ENCODE peak calls at places on chromosome 1, in seven cellular contexts. N, K, I, O, R, V and X are unnamed samples.

GRCh38 chr1:235485558-235485957 is 18.7 kb downstream of the B3GALNT2 start:
- DNase-seq in N (no peak), K (no peak), I (no peak), O (no peak), R (no peak), V (no peak), X (no peak)

GRCh38 chr1:119410977-119411376 is 4.0 kb upstream of the HSD3B2 start:
- DNase-seq in N (no peak), K (no peak), I (no peak), O (no peak), R (no peak), V (no peak), X (no peak)

GRCh38 chr1:197485790-197486189 is 217.7 kb downstream of the CRB1 start:
- DNase-seq in N (no peak), K (no peak), I (no peak), O (no peak), R (no peak), V (no peak), X (no peak)

GRCh38 chr1:154104433-154105082 is 50.3 kb downstream of the NUP210L start:
- DNase-seq in N (no peak), K (no peak), I (no peak), O (no peak), R (peak; percentile 51), V (no peak), X (no peak)

GRCh38 chr1:113073457-113073950 is 506 bp downstream of the LRIG2 start:
- DNase-seq in N (no peak), K (peak; percentile 51), I (peak; percentile 61), O (no peak), R (peak; percentile 74), V (peak; percentile 64), X (no peak)

GRCh38 chr1:36900128-36900527 is 134.2 kb downstream of the GRIK3 start:
- DNase-seq in N (no peak), K (no peak), I (no peak), O (no peak), R (no peak), V (no peak), X (no peak)

GRCh38 chr1:77036560-77036959 is 169.3 kb downstream of the ST6GALNAC5 start:
- DNase-seq in N (no peak), K (peak; percentile 51), I (peak; percentile 58), O (no peak), R (no peak), V (no peak), X (no peak)

GRCh38 chr1:151510957-151511635 is at the start of gene CGN:
- DNase-seq in N (peak; percentile 80), K (peak; percentile 56), I (peak; percentile 77), O (peak; percentile 95), R (peak; percentile 97), V (peak; percentile 83), X (peak; percentile 91)

GRCh38 chr1:70583522-70583921 is 172.5 kb downstream of the CTH start:
- DNase-seq in N (no peak), K (no peak), I (no peak), O (no peak), R (no peak), V (no peak), X (no peak)

GRCh38 chr1:26164036-26164927 is 4.5 kb downstream of the C1orf232 start:
- DNase-seq in N (peak; percentile 74), K (no peak), I (no peak), O (peak; percentile 83), R (peak; percentile 85), V (peak; percentile 42), X (peak; percentile 90)

GRCh38 chr1:227559499-227559898 is 3.9 kb upstream of the ZNF678 start:
- DNase-seq in N (no peak), K (no peak), I (no peak), O (no peak), R (no peak), V (no peak), X (peak; percentile 79)

GRCh38 chr1:13807213-13807612 is 107.2 kb downstream of the PRDM2 start:
- DNase-seq in N (no peak), K (peak; percentile 18), I (no peak), O (no peak), R (peak; percentile 67), V (no peak), X (no peak)

GRCh38 chr1:13812456-13813397 is 112.7 kb downstream of the PRDM2 start:
- DNase-seq in N (no peak), K (no peak), I (no peak), O (no peak), R (no peak), V (no peak), X (peak; percentile 66)

GRCh38 chr1:13806108-13806507 is 106.1 kb downstream of the PRDM2 start:
- DNase-seq in N (no peak), K (no peak), I (no peak), O (no peak), R (no peak), V (no peak), X (no peak)

GRCh38 chr1:13808729-13809131 is 108.7 kb downstream of the PRDM2 start:
- DNase-seq in N (no peak), K (peak; percentile 45), I (no peak), O (no peak), R (no peak), V (no peak), X (no peak)

GRCh38 chr1:13809461-13810159 is 109.6 kb downstream of the PRDM2 start:
- DNase-seq in N (no peak), K (no peak), I (no peak), O (no peak), R (no peak), V (no peak), X (no peak)
- TF ChIP-seq CTCF in N (no peak), K (no peak), I (no peak), O (no peak), R (peak; percentile 10), V (no peak), X (peak; percentile 32)

DNA sequence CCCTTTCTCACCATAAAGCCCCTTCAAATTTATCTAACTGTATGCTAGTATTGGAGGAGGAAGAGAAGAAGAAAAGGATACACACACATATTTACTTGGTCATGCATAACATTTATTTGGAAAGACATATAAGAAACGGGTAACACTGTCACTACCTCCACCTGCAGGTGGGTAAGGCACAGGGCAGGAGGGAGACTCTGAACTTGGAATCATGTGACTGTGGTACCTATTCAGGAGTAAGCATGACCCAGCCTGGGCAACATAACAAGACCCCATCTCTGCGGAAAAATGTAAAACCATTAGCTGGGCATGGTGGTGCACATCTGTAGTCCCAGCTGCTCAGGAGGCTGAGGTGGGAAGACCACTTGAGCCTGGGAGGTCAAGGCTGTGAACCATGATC is 1.4 kb upstream of the PADI6 start:
- DNase-seq in N (no peak), K (no peak), I (no peak), O (no peak), R (no peak), V (no peak), X (no peak)
- TF ChIP-seq CTCF in N (no peak), K (peak; percentile 40), I (peak; percentile 18), O (no peak), R (peak; percentile 73), V (no peak), X (peak; percentile 55)

GRCh38 chr1:53070621-53071020 is 8.6 kb downstream of the PODN start:
- DNase-seq in N (peak; percentile 12), K (no peak), I (no peak), O (peak; percentile 67), R (peak; percentile 26), V (no peak), X (peak; percentile 76)

GRCh38 chr1:53071167-53071865 is 9.3 kb downstream of the PODN start:
- DNase-seq in N (peak; percentile 7), K (no peak), I (no peak), O (peak; percentile 57), R (no peak), V (peak; percentile 14), X (peak; percentile 61)

GRCh38 chr1:53068314-53069084 is 6.5 kb downstream of the PODN start:
- DNase-seq in N (peak; percentile 9), K (no peak), I (no peak), O (no peak), R (no peak), V (no peak), X (peak; percentile 75)

GRCh38 chr1:53069265-53069662 is 7.3 kb downstream of the PODN start:
- DNase-seq in N (peak; percentile 4), K (no peak), I (no peak), O (no peak), R (no peak), V (no peak), X (peak; percentile 68)

GRCh38 chr1:53069663-53070327 is 7.8 kb downstream of the PODN start:
- DNase-seq in N (peak; percentile 10), K (no peak), I (no peak), O (no peak), R (peak; percentile 33), V (peak; percentile 14), X (peak; percentile 82)
- TF ChIP-seq CTCF in N (no peak), K (no peak), I (no peak), O (no peak), R (no peak), V (no peak), X (no peak)

GRCh38 chr1:111802984-111803383 is 47.3 kb downstream of the DDX20 start:
- DNase-seq in N (no peak), K (no peak), I (no peak), O (no peak), R (no peak), V (no peak), X (no peak)

GRCh38 chr1:111802110-111802509 is 46.4 kb downstream of the DDX20 start:
- DNase-seq in N (no peak), K (no peak), I (no peak), O (no peak), R (no peak), V (peak; percentile 29), X (no peak)

GRCh38 chr1:111803951-111804350 is 48.2 kb downstream of the DDX20 start:
- DNase-seq in N (no peak), K (no peak), I (no peak), O (no peak), R (no peak), V (no peak), X (no peak)

GRCh38 chr1:111798580-111798979 is 42.9 kb downstream of the DDX20 start:
- DNase-seq in N (no peak), K (no peak), I (no peak), O (no peak), R (no peak), V (no peak), X (no peak)

GRCh38 chr1:111801071-111801850 is 45.6 kb downstream of the DDX20 start:
- DNase-seq in N (no peak), K (no peak), I (no peak), O (no peak), R (peak; percentile 39), V (peak; percentile 59), X (no peak)
- TF ChIP-seq CTCF in N (no peak), K (peak; percentile 4), I (no peak), O (no peak), R (peak; percentile 43), V (peak; percentile 10), X (peak; percentile 19)

GRCh38 chr1:46487818-46488218 is 1.8 kb upstream of the DMBX1 start:
- DNase-seq in N (no peak), K (no peak), I (no peak), O (peak; percentile 23), R (peak; percentile 76), V (no peak), X (no peak)
- TF ChIP-seq CTCF in N (no peak), K (peak; percentile 64), I (peak; percentile 46), O (no peak), R (peak; percentile 69), V (no peak), X (peak; percentile 51)

GRCh38 chr1:32272557-32273388 is 19.1 kb upstream of the HDAC1 start:
- DNase-seq in N (no peak), K (no peak), I (no peak), O (peak; percentile 47), R (no peak), V (no peak), X (no peak)
- TF ChIP-seq CTCF in N (no peak), K (no peak), I (no peak), O (no peak), R (no peak), V (no peak), X (no peak)